ENCODE peak calls at places on chromosomes 3 and 15, in seven cellular contexts. J is IMR-90, Q is HepG2, V is uterus, T is lower leg skin, D is foreskin fibroblast, H is NB4. U is an unnamed sample.

GRCh38 chr3:106945435-106945834 is 431.8 kb upstream of the CCDC54 start:
- DNase-seq in J (peak; percentile 20), H (no peak), Q (no peak), V (no peak), T (no peak), D (peak; percentile 82), U (peak; percentile 17)

GRCh38 chr3:106714400-106714799 is 662.8 kb upstream of the CCDC54 start:
- DNase-seq in D (no peak), V (no peak), Q (no peak), H (no peak), J (no peak), T (no peak), U (no peak)

GRCh38 chr3:144989756-144990155 is 1018.1 kb downstream of the DIPK2A start:
- DNase-seq in V (no peak), D (peak; percentile 67), H (peak; percentile 70), Q (no peak), J (peak; percentile 0), T (no peak), U (peak; percentile 25)

GRCh38 chr15:96334017-96334704 is 3.7 kb downstream of the NR2F2 start:
- DNase-seq in J (no peak), H (no peak), D (no peak), Q (no peak), T (peak; percentile 85), V (peak; percentile 17), U (no peak)

GRCh38 chr3:59436164-59436958 is 386.5 kb upstream of the CFAP20DC start:
- DNase-seq in V (no peak), Q (no peak), D (no peak), J (no peak), H (no peak), T (no peak), U (no peak)

GRCh38 chr15:101194246-101195138 is 57.4 kb downstream of the CHSY1 start:
- DNase-seq in V (no peak), D (no peak), Q (no peak), J (no peak), H (no peak), T (no peak), U (no peak)

GRCh38 chr3:165667676-165668075 is 169.5 kb downstream of the BCHE start:
- DNase-seq in Q (no peak), J (no peak), V (no peak), H (no peak), D (no peak), T (no peak), U (no peak)

GRCh38 chr3:178255315-178255714 is 280.9 kb upstream of the KCNMB2 start:
- DNase-seq in D (no peak), Q (no peak), V (no peak), H (no peak), J (peak; percentile 34), T (no peak), U (peak; percentile 64)

GRCh38 chr15:96414875-96415274 is 84.4 kb downstream of the NR2F2 start:
- DNase-seq in D (no peak), V (no peak), J (no peak), T (no peak), Q (no peak), H (no peak), U (no peak)

GRCh38 chr15:43104426-43104825 is 1.4 kb downstream of the UBR1 start:
- DNase-seq in Q (peak; percentile 20), V (no peak), T (no peak), D (no peak), H (no peak), J (peak; percentile 9), U (no peak)

GRCh38 chr3:100002599-100003350 is 111.5 kb downstream of the FILIP1L start:
- DNase-seq in D (peak; percentile 93), J (peak; percentile 97), Q (peak; percentile 91), T (no peak), V (peak; percentile 39), H (peak; percentile 2), U (peak; percentile 90)

GRCh38 chr15:91184441-91184840 is 84.4 kb downstream of the SV2B start:
- DNase-seq in T (no peak), H (no peak), J (no peak), Q (no peak), V (no peak), D (no peak), U (no peak)

GRCh38 chr3:102979682-102980378 is 545.0 kb downstream of the ZPLD1 start:
- DNase-seq in D (no peak), V (peak; percentile 80), H (no peak), Q (no peak), T (peak; percentile 91), J (peak; percentile 84), U (peak; percentile 92)

GRCh38 chr3:72938471-72939265 is 50.8 kb downstream of the GXYLT2 start:
- DNase-seq in V (peak; percentile 82), Q (peak; percentile 81), H (peak; percentile 67), D (peak; percentile 96), J (peak; percentile 99), T (peak; percentile 85), U (peak; percentile 93)

GRCh38 chr15:94421711-94422110 is 190.3 kb downstream of the MCTP2 start:
- DNase-seq in J (no peak), V (no peak), Q (no peak), T (no peak), D (no peak), H (no peak), U (no peak)

DNA sequence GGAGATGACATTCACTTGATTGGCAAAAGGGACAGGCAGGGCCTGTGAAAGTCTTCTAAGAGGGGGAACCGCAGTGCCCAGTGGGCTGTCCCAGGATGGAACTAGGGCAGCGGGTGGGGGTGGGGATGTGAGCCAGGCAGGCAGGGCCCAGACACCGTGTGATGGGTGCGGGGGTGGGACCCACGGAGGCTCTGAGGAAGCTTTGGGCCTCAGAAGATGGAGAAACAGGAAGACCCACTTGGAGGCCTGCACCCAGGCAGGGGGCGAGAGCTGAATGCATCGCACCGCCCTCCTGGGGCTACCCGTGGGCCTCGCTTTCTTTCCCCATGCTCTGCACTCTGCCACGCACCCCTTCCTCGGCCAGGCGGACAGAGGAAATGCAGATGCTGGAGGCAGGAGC is 32.9 kb upstream of the ACAD9 start:
- DNase-seq in H (peak; percentile 98), V (no peak), T (no peak), J (no peak), D (no peak), Q (no peak), U (no peak)
- H3K4me3 ChIP-seq in H (peak overlapping the region; percentile 25), V (no peak overlapping the region), T (no peak overlapping the region), J (no peak overlapping the region), D (no peak overlapping the region), Q (no peak overlapping the region), U (no peak overlapping the region)

GRCh38 chr3:80677796-80678195 is 910.0 kb upstream of the ROBO1 start:
- DNase-seq in T (no peak), H (peak; percentile 7), D (no peak), Q (no peak), J (no peak), V (no peak), U (peak; percentile 39)
- H3K4me3 ChIP-seq in T (no peak overlapping the region), H (no peak overlapping the region), D (no peak overlapping the region), Q (no peak overlapping the region), J (no peak overlapping the region), V (no peak overlapping the region), U (no peak overlapping the region)

GRCh38 chr3:147407107-147407494 is 758 bp upstream of the ZIC4 start:
- DNase-seq in T (no peak), V (no peak), Q (no peak), H (no peak), D (no peak), J (no peak), U (no peak)

GRCh38 chr3:147406255-147407023 is at the start of gene ZIC4:
- DNase-seq in D (no peak), V (no peak), Q (no peak), T (no peak), J (no peak), H (no peak), U (no peak)

GRCh38 chr3:147404800-147405551 is 1.4 kb downstream of the ZIC4 start:
- DNase-seq in V (no peak), H (no peak), T (peak; percentile 70), Q (no peak), D (no peak), J (no peak), U (no peak)

GRCh38 chr3:147404000-147404799 is 2.1 kb downstream of the ZIC4 start:
- DNase-seq in Q (no peak), J (no peak), D (no peak), T (no peak), H (no peak), V (no peak), U (no peak)

GRCh38 chr3:147405552-147406254 is 640 bp downstream of the ZIC4 start:
- DNase-seq in Q (no peak), V (no peak), D (no peak), J (no peak), T (peak; percentile 70), H (no peak), U (no peak)
- H3K4me3 ChIP-seq in Q (no peak overlapping the region), V (no peak overlapping the region), D (no peak overlapping the region), J (no peak overlapping the region), T (no peak overlapping the region), H (no peak overlapping the region), U (no peak overlapping the region)

DNA sequence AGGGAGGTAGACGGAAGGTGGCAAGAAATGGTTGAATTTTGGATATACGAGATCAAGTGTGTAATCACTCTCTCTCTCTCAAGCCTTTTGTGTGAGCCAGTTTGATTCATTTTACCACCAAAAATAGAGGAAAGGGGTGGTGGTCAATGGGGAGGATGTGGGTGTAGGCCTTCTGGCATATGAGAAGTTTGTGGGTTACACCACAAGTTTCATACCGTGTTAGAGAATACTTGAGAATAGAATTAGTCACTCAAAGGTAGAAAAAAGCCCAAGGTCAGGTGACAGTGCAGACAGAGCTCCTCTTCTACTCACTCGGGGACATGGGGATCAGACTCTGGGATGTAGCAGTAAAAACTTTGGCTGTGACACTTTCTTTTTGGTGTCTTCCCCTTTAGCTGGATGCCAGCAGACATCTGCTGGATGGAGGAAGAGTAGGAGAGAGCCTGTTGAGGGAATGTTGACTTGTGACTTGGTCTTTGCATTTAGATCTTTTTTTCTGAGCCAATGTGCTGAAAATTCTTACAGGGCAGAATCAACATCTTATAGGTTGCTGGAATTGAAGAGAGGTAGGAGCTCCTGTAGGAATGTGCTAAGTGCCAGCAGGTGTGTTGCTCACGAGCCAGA is 43.8 kb upstream of the RYK start:
- DNase-seq in J (no peak), V (no peak), D (no peak), Q (no peak), T (no peak), H (peak; percentile 54), U (no peak)
- H3K4me3 ChIP-seq in J (no peak overlapping the region), V (no peak overlapping the region), D (no peak overlapping the region), Q (no peak overlapping the region), T (no peak overlapping the region), H (no peak overlapping the region), U (no peak overlapping the region)

DNA sequence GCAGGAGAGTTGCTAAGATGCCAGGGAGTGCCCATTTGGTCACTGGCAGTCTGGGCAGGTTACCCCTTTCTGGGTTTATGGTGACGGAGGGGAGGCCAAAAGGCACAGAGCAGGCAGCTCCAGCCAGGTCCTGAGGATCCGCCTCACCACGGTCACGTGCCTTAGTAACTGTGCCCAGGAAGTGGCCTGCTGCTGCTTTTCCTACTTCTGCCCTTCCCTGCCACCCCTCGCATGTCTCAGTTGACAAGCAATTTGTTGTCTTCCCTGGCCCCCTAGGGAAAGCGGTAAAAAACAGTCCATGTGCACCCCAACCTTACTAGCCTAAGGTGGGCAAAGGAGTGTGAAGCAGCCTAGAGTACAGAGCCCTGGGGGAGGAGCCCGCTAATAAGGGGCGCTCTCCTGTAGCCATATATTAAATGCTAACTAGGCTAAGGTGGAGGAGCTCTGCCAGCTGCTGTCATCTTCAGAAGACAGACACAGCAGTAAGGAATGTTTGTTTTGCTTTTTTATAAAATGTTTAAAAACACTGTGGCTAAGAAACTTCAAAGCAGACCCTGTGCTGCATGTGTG is 9.1 kb upstream of the LIPH start:
- DNase-seq in H (no peak), T (peak; percentile 85), J (no peak), Q (no peak), D (no peak), V (no peak), U (no peak)
- H3K4me3 ChIP-seq in H (no peak overlapping the region), T (no peak overlapping the region), J (no peak overlapping the region), Q (no peak overlapping the region), D (no peak overlapping the region), V (no peak overlapping the region), U (no peak overlapping the region)

GRCh38 chr3:52495096-52495495 is at the start of gene STAB1:
- DNase-seq in D (no peak), J (no peak), V (peak; percentile 44), T (peak; percentile 92), H (peak; percentile 68), Q (no peak), U (no peak)
- H3K4me3 ChIP-seq in D (no peak within 1 kb of the TSS), J (no peak within 1 kb of the TSS), V (no peak within 1 kb of the TSS), T (peak within 1 kb of the TSS; percentile 12), H (peak within 1 kb of the TSS; percentile 66), Q (no peak within 1 kb of the TSS), U (no peak within 1 kb of the TSS)

U was measured in skeletal muscle cell.